ENCODE peak calls at places on chromosomes 7 and 10, in nine cellular contexts. X is thoracic aorta, P is IMR-90, R is body of pancreas, G is GM12865, U is A549, A is psoas muscle, M is heart left ventricle, T is right lobe of liver. C is an unnamed sample.
A peak's percentile ranks its signal among the peaks of the same experiment; 100 is the strongest.

GRCh38 chr10:44938938-44939337 is 20.7 kb upstream of the RASSF4 start:
- DNase-seq in A (no peak), T (no peak), U (no peak), R (no peak), X (no peak), M (no peak), G (no peak), P (no peak), C (no peak)

GRCh38 chr7:137903382-137904169 is 56.8 kb upstream of the DGKI start:
- DNase-seq in X (no peak), A (no peak), G (peak; percentile 89), T (peak; percentile 66), U (peak; percentile 77), R (peak; percentile 61), M (peak; percentile 60), P (peak; percentile 82), C (peak; percentile 87)

GRCh38 chr7:155729847-155730246 is 82.4 kb downstream of the SHH start:
- DNase-seq in X (no peak), G (no peak), P (peak; percentile 61), T (no peak), A (no peak), R (peak; percentile 78), U (no peak), M (peak; percentile 45), C (peak; percentile 8)

GRCh38 chr7:155069992-155070827 is at the start of gene HTR5A:
- DNase-seq in X (no peak), T (peak; percentile 82), A (peak; percentile 87), G (peak; percentile 84), M (peak; percentile 85), U (peak; percentile 75), P (peak; percentile 80), R (peak; percentile 89), C (peak; percentile 88)

GRCh38 chr10:101682172-101682825 is 12.7 kb downstream of the FBXW4 start:
- DNase-seq in P (no peak), M (no peak), R (no peak), T (no peak), G (no peak), A (no peak), U (no peak), X (no peak), C (no peak)

GRCh38 chr10:8696746-8697145 is 642.3 kb downstream of the GATA3 start:
- DNase-seq in P (no peak), G (no peak), T (no peak), R (no peak), M (no peak), X (no peak), U (no peak), A (no peak), C (no peak)

GRCh38 chr7:115122388-115122787 is 200.5 kb downstream of the MDFIC start:
- DNase-seq in G (no peak), P (no peak), A (no peak), X (no peak), R (no peak), U (no peak), T (no peak), M (no peak), C (no peak)

GRCh38 chr7:135708041-135708440 is 19.9 kb downstream of the SLC13A4 start:
- DNase-seq in M (no peak), A (no peak), G (no peak), T (no peak), X (no peak), U (no peak), P (no peak), R (no peak), C (no peak)

GRCh38 chr7:19621740-19622139 is 87.1 kb downstream of the POLR1F start:
- DNase-seq in P (peak; percentile 0), A (no peak), R (no peak), X (no peak), M (no peak), U (no peak), T (no peak), G (no peak), C (peak; percentile 15)

GRCh38 chr10:71769279-71769823 is 4.0 kb downstream of the VSIR start:
- DNase-seq in T (no peak), P (peak; percentile 31), M (no peak), A (no peak), X (no peak), R (no peak), G (peak; percentile 74), U (no peak), C (no peak)
- H3K4me3 ChIP-seq in T (no peak overlapping the region), P (no peak overlapping the region), M (peak overlapping the region; percentile 5), A (peak overlapping the region; percentile 33), X (peak overlapping the region; percentile 80), R (no peak overlapping the region), G (peak overlapping the region; percentile 57), U (no peak overlapping the region), C (no peak overlapping the region)

GRCh38 chr7:12294701-12295100 is 83.6 kb downstream of the TMEM106B start:
- DNase-seq in X (no peak), U (no peak), T (no peak), R (no peak), M (no peak), G (no peak), P (no peak), A (no peak), C (no peak)

GRCh38 chr7:12297709-12298108 is 86.6 kb downstream of the TMEM106B start:
- DNase-seq in R (no peak), U (no peak), X (no peak), P (no peak), G (no peak), M (no peak), T (no peak), A (no peak), C (no peak)

GRCh38 chr7:12299367-12299766 is 88.3 kb downstream of the TMEM106B start:
- DNase-seq in A (no peak), T (no peak), X (no peak), U (no peak), G (no peak), P (no peak), M (no peak), R (no peak), C (no peak)

GRCh38 chr7:12296051-12296570 is 85.0 kb downstream of the TMEM106B start:
- DNase-seq in M (no peak), A (no peak), T (no peak), P (no peak), X (no peak), U (no peak), G (no peak), R (no peak), C (no peak)

DNA sequence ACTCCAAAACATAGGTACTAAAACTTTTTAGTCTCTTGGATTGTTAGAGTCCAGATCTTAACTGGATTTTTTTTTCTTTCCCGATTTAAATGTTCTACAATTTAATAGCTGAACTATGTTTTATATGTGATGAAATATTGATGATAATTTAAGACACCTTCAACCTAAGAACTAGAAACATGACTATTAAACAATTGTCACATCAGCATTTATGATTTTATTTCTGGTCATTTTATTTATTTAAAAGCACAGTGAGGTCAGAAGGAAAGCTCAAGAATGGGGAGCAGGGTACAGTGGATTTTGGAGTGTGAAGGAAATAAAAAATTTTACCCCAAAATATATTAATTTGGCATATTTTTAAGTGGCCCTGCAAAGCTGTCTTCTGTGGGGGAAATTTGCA is 86.2 kb downstream of the TMEM106B start:
- DNase-seq in P (no peak), R (no peak), M (no peak), G (no peak), T (no peak), X (no peak), U (no peak), A (no peak), C (no peak)
- TF ChIP-seq CTCF in P (no peak), R (no peak), M (no peak), G (no peak), T (no peak), X (no peak), U (no peak), A (no peak), C (no peak)

GRCh38 chr7:129617178-129617577 is 5.7 kb downstream of the NRF1 start:
- DNase-seq in T (no peak), P (no peak), G (no peak), M (no peak), X (no peak), R (no peak), U (no peak), A (no peak), C (no peak)

GRCh38 chr7:129616530-129616929 is 5.0 kb downstream of the NRF1 start:
- DNase-seq in T (no peak), G (no peak), U (no peak), X (no peak), A (no peak), R (no peak), M (no peak), P (no peak), C (no peak)

GRCh38 chr7:129615018-129615417 is 3.5 kb downstream of the NRF1 start:
- DNase-seq in R (no peak), T (no peak), X (no peak), M (no peak), U (no peak), G (peak; percentile 74), P (peak; percentile 72), A (no peak), C (peak; percentile 16)

GRCh38 chr7:129613016-129613337 is 1.5 kb downstream of the NRF1 start:
- DNase-seq in A (no peak), R (no peak), M (no peak), G (no peak), P (no peak), U (no peak), T (no peak), X (no peak), C (no peak)

DNA sequence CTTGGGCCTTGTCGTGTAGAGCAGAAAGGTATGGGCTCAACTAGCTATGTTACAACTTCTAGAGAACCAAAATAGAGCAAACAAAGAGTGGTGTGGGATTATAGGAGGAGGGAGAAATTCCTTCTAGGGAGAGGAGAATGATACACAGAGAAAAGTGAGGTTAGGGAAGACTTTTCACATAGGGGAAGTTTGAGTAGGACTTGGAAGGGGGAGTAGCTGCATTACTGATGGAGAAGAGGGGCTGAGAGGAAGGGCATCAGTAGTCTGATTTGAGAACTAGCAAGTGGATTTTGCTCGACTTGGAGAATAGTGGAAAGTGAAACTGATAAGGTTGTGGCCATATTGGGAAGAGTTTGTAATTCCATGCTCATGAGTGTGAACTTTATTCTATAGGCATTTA is 6.1 kb downstream of the NRF1 start:
- DNase-seq in R (no peak), X (no peak), G (no peak), T (no peak), M (no peak), A (no peak), U (no peak), P (peak; percentile 29), C (no peak)
- H3K4me3 ChIP-seq in R (no peak overlapping the region), X (no peak overlapping the region), G (no peak overlapping the region), T (no peak overlapping the region), M (no peak overlapping the region), A (no peak overlapping the region), U (no peak overlapping the region), P (no peak overlapping the region), C (no peak overlapping the region)

DNA sequence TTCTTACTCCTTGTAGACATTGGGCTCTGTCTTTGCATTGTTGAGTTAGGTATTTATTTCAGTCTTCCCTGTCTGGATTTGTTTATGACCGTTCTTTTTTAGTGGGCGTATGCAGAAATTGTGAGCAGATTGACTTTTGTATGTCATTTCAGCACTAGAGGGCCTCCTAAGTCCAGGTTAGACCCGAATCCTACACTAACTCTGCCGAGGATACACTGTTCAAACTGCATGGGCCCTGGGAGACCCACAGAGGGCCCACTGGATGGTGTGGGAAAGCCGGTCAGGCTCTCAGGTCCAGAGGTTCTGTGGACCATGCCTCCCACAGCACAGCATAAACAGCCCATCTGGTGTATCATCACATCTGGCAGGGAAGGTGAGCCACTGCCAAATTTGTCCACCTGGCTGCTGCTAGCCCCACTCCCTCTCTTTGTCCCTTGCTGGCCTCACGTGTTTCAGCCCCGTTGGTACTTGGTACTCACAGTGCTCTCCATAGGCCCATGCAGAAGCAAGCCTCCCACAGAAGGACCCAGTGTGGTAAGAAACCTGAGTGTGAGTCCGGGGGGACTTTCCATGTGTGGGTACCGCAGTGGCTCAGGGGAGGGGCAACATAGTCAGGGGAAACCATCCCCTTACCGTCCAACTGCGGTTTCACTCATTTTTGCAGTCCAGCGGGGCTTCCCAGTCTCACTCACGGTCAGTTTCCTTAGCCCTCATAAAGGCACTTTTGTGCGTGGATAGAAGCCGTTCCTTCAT is 112.8 kb downstream of the APBB1IP start:
- DNase-seq in G (peak; percentile 85), P (no peak), R (no peak), T (no peak), U (peak; percentile 54), X (no peak), M (no peak), A (no peak), C (no peak)
- TF ChIP-seq CTCF in G (no peak), P (no peak), R (no peak), T (peak; percentile 11), U (no peak), X (no peak), M (no peak), A (no peak), C (no peak)

C was measured in foreskin fibroblast.